ENCODE peak calls at places on chromosomes 13 and 19, in four cellular contexts. M is tibial artery; W is CD4-positive, alpha-beta T cell; O is effector memory CD4-positive, alpha-beta T cell. E is an unnamed sample.

GRCh38 chr19:35267818-35268545 is 780 bp upstream of the USF2 start:
- DNase-seq in M (peak; percentile 85), W (peak; percentile 68), O (peak; percentile 52), E (peak; percentile 70)

GRCh38 chr13:30796132-30796832 is 60.9 kb downstream of the ALOX5AP start:
- DNase-seq in M (no peak), W (no peak), O (no peak), E (no peak)

GRCh38 chr19:17244618-17245534 is 843 bp downstream of the NR2F6 start:
- DNase-seq in M (no peak), W (no peak), O (no peak), E (no peak)

GRCh38 chr13:85497652-85498051 is 301.6 kb downstream of the SLITRK6 start:
- DNase-seq in M (no peak), W (no peak), O (no peak), E (no peak)

GRCh38 chr13:31767175-31767900 is 28.0 kb downstream of the RXFP2 start:
- DNase-seq in M (no peak), W (no peak), O (no peak), E (no peak)

GRCh38 chr13:101425156-101425471 is 8.8 kb upstream of the NALCN start:
- DNase-seq in M (no peak), W (no peak), O (no peak), E (no peak)

GRCh38 chr13:64332048-64332447 is 2898.1 kb downstream of the PCDH9 start:
- DNase-seq in M (no peak), W (no peak), O (no peak), E (no peak)

GRCh38 chr19:3902317-3902973 is 22.0 kb downstream of the ATCAY start:
- DNase-seq in M (no peak), W (no peak), O (no peak), E (no peak)

GRCh38 chr13:45873491-45874360 is 22.2 kb upstream of the SIAH3 start:
- DNase-seq in M (no peak), W (no peak), O (no peak), E (no peak)

GRCh38 chr13:106103779-106104178 is 431.7 kb downstream of the EFNB2 start:
- DNase-seq in M (no peak), W (no peak), O (no peak), E (no peak)

GRCh38 chr13:36131215-36131930 is at the start of gene DCLK1:
- DNase-seq in M (peak; percentile 80), W (no peak), O (no peak), E (peak; percentile 35)

GRCh38 chr13:77928909-77929308 is 10.3 kb upstream of the EDNRB start:
- DNase-seq in M (no peak), W (no peak), O (no peak), E (no peak)

GRCh38 chr13:108227651-108228272 is 9.6 kb downstream of the ABHD13 start:
- DNase-seq in M (no peak), W (no peak), O (no peak), E (no peak)

GRCh38 chr19:45087531-45087930 is 5.4 kb upstream of the PPP1R37 start:
- DNase-seq in M (no peak), W (peak; percentile 41), O (peak; percentile 72), E (no peak)

GRCh38 chr19:39423258-39424086 is 11.0 kb downstream of the PLEKHG2 start:
- DNase-seq in M (no peak), W (no peak), O (no peak), E (no peak)

GRCh38 chr19:32339988-32340874 is 5.2 kb upstream of the ZNF507 start:
- DNase-seq in M (peak; percentile 86), W (peak; percentile 42), O (no peak), E (peak; percentile 25)

GRCh38 chr19:39021063-39021462 is 11.3 kb downstream of the FBXO27 start:
- DNase-seq in M (no peak), W (no peak), O (no peak), E (no peak)

GRCh38 chr19:38551450-38551813 is 66.3 kb downstream of the MAP4K1 start:
- DNase-seq in M (no peak), W (no peak), O (no peak), E (no peak)

GRCh38 chr13:53800011-53800410 is 771.4 kb downstream of the OLFM4 start:
- DNase-seq in M (no peak), W (no peak), O (no peak), E (no peak)

GRCh38 chr13:110507678-110508381 is 53.7 kb downstream of the RAB20 start:
- DNase-seq in M (peak; percentile 72), W (no peak), O (no peak), E (no peak)

GRCh38 chr13:94323746-94324408 is 155.6 kb downstream of the DCT start:
- DNase-seq in M (no peak), W (peak; percentile 6), O (no peak), E (no peak)

GRCh38 chr19:17902701-17903100 is 30.1 kb upstream of the CCDC124 start:
- DNase-seq in M (no peak), W (no peak), O (no peak), E (no peak)

GRCh38 chr19:13920940-13921744 is 15.1 kb downstream of the CC2D1A start:
- DNase-seq in M (no peak), W (no peak), O (no peak), E (no peak)

GRCh38 chr13:113404723-113405471 is 41.0 kb upstream of the GRTP1 start:
- DNase-seq in M (peak; percentile 61), W (no peak), O (no peak), E (no peak)

GRCh38 chr13:68185767-68186166 is 955.6 kb upstream of the PCDH9 start:
- DNase-seq in M (no peak), W (no peak), O (no peak), E (no peak)

GRCh38 chr13:50911937-50912624 is 2.5 kb downstream of the RNASEH2B start:
- DNase-seq in M (peak; percentile 85), W (peak; percentile 94), O (peak; percentile 67), E (peak; percentile 72)

GRCh38 chr13:50914848-50915247 is 5.3 kb downstream of the RNASEH2B start:
- DNase-seq in M (no peak), W (no peak), O (no peak), E (no peak)

GRCh38 chr13:50914301-50914700 is 4.7 kb downstream of the RNASEH2B start:
- DNase-seq in M (no peak), W (no peak), O (no peak), E (no peak)

GRCh38 chr13:50911051-50911690 is 1.6 kb downstream of the RNASEH2B start:
- DNase-seq in M (no peak), W (no peak), O (no peak), E (no peak)

GRCh38 chr13:50912851-50913250 is 3.3 kb downstream of the RNASEH2B start:
- DNase-seq in M (no peak), W (no peak), O (no peak), E (no peak)
- H3K27ac ChIP-seq in M (no peak overlapping the region), W (no peak overlapping the region), O (no peak overlapping the region), E (no peak overlapping the region)

GRCh38 chr19:49814010-49814409 is 918 bp upstream of the FUZ start:
- DNase-seq in M (no peak), W (no peak), O (no peak), E (no peak)

GRCh38 chr19:49818691-49819331 is 722 bp downstream of the MED25 start:
- DNase-seq in M (no peak), W (no peak), O (no peak), E (no peak)

GRCh38 chr19:49812997-49813861 is at the start of gene FUZ:
- DNase-seq in M (peak; percentile 98), W (peak; percentile 87), O (peak; percentile 90), E (peak; percentile 95)

GRCh38 chr19:49817964-49818690 is at the start of gene MED25:
- DNase-seq in M (peak; percentile 90), W (peak; percentile 84), O (peak; percentile 79), E (peak; percentile 82)

DNA sequence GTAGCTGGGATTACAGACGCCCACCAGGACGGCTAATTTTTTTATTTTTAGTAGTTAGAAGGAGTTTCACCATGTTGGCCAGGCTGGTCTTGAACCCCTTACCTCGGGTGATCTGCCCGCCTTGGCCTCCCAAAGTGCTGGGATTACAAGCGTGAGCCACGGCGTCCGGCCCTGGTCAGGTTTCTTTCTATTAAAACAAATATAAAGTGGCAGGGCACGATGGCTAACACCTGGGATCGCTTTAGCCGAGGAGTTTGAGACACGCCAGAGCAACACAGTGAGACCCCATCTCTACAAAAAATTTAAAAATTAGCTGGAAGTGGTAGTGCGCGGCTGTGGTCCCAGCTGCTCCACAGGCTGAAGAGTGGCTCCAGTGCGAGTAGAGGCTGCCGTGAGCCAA is 1.5 kb upstream of the MED25 start:
- DNase-seq in M (no peak), W (no peak), O (no peak), E (no peak)
- H3K27ac ChIP-seq in M (peak overlapping the region; percentile 94), W (no peak overlapping the region), O (peak overlapping the region; percentile 98), E (peak overlapping the region; percentile 38)

GRCh38 chr19:5803752-5804515 is 933 bp upstream of the NRTN start:
- DNase-seq in M (peak; percentile 82), W (peak; percentile 90), O (peak; percentile 82), E (peak; percentile 8)

GRCh38 chr19:5801796-5802616 is 2.9 kb upstream of the NRTN start:
- DNase-seq in M (no peak), W (no peak), O (no peak), E (no peak)

GRCh38 chr19:5804516-5805464 is at the start of gene NRTN:
- DNase-seq in M (no peak), W (peak; percentile 51), O (peak; percentile 26), E (no peak)

GRCh38 chr19:5805465-5806132 is 732 bp downstream of the NRTN start:
- DNase-seq in M (no peak), W (peak; percentile 60), O (no peak), E (no peak)

GRCh38 chr19:5803441-5803751 is 1.5 kb upstream of the NRTN start:
- DNase-seq in M (no peak), W (no peak), O (no peak), E (no peak)
- H3K27ac ChIP-seq in M (no peak overlapping the region), W (no peak overlapping the region), O (no peak overlapping the region), E (no peak overlapping the region)

GRCh38 chr13:51746802-51747201 is 57.2 kb downstream of the DHRS12 start:
- DNase-seq in M (no peak), W (no peak), O (no peak), E (no peak)

GRCh38 chr13:51745236-51745635 is 58.7 kb downstream of the DHRS12 start:
- DNase-seq in M (no peak), W (no peak), O (no peak), E (no peak)

GRCh38 chr13:51742611-51743010 is 61.4 kb downstream of the DHRS12 start:
- DNase-seq in M (no peak), W (no peak), O (no peak), E (no peak)

DNA sequence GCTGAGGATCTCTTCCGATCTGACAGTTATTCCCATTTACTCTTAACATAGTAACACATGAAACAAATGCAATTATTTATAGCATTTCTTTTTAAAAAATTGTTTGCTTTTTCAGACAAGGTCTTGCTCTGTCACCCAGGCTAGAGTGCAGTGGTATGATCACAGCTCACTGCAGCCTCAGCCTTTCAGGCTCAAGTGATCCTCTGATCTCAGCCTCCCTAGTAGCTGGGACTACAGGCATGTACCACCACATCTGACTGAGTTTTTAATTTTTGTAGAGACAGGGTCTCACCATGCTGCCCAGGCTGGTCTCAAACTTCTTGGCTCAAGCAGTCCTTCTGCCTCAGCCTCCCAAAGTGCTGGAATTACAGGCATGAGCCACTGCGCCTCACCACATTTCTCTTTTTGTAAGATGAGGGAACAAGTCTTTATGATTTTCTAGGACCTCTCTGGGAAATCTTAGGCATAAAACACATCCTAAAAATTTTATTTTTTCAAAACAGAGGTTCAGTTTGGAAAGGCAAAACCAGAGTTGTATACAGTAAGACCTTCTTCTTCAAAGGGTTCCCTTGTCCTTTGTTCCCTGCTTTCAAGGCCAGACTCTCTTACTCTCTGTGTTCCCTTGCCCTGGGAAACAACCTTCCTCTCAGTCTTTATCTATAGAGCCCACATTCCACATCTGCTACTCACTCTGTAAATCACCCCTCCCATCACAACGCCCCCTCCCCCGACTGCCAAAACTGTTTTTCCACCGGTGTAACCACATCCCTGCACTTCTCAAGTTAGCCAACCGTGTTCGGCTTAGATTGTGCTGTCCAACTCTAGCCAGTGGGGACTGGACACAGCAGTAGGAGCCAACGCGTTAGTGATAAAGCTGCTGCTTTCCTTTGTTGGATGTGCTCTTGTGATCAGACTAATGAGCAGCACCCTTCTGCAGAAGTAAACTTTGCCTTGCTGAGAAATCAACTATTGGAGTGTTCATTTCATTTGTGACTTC is 56.2 kb downstream of the DHRS12 start:
- DNase-seq in M (no peak), W (no peak), O (no peak), E (no peak)
- H3K27ac ChIP-seq in M (peak overlapping the region; percentile 18), W (no peak overlapping the region), O (no peak overlapping the region), E (no peak overlapping the region)